ENCODE peak calls at places on chromosomes 11 and 22, in seven cellular contexts. T is GM12891, Y is H1, D is K562, B is GM12878, U is SK-N-SH, P is HepG2. M is an unnamed sample.
A peak's percentile ranks its signal among the peaks of the same experiment; 100 is the strongest.

GRCh38 chr11:614583-615452 is 932 bp downstream of the IRF7 start:
- DNase-seq in Y (no peak), B (no peak), U (no peak), P (no peak), T (no peak), D (no peak), M (no peak)

GRCh38 chr11:14327105-14327504 is 31.9 kb downstream of the RRAS2 start:
- DNase-seq in U (no peak), Y (no peak), D (no peak), T (no peak), B (no peak), P (no peak), M (no peak)

GRCh38 chr11:84390441-84391078 is 1104.4 kb upstream of the CCDC90B start:
- DNase-seq in B (no peak), T (no peak), Y (no peak), D (no peak), U (no peak), P (no peak), M (no peak)

GRCh38 chr22:39475902-39476301 is 19.1 kb downstream of the MGAT3 start:
- DNase-seq in B (no peak), D (no peak), T (no peak), U (no peak), P (no peak), Y (no peak), M (no peak)

GRCh38 chr11:131829725-131830124 is 459.3 kb downstream of the NTM start:
- DNase-seq in P (no peak), T (no peak), B (no peak), Y (no peak), U (no peak), D (no peak), M (no peak)

GRCh38 chr11:76694664-76695063 is 24.1 kb upstream of the LRRC32 start:
- DNase-seq in D (no peak), P (no peak), B (no peak), T (no peak), U (no peak), Y (no peak), M (no peak)

GRCh38 chr11:78753297-78753696 is 178.6 kb upstream of the NARS2 start:
- DNase-seq in P (no peak), U (no peak), Y (no peak), T (no peak), D (no peak), B (no peak), M (no peak)

GRCh38 chr11:75492181-75492820 is 33.4 kb downstream of the GDPD5 start:
- DNase-seq in U (no peak), D (peak; percentile 42), T (peak; percentile 50), Y (peak; percentile 21), B (no peak), P (no peak), M (peak; percentile 54)

GRCh38 chr22:29716814-29717213 is 3.0 kb upstream of the CABP7 start:
- DNase-seq in T (no peak), B (no peak), D (peak; percentile 57), U (no peak), P (peak; percentile 84), Y (no peak), M (no peak)

GRCh38 chr11:45252134-45252856 is 33.8 kb downstream of the SYT13 start:
- DNase-seq in D (peak; percentile 78), P (peak; percentile 35), Y (peak; percentile 54), T (peak; percentile 45), U (peak; percentile 63), B (no peak), M (peak; percentile 57)

GRCh38 chr11:108754901-108755625 is 90.2 kb downstream of the DDX10 start:
- DNase-seq in D (no peak), Y (no peak), T (no peak), B (no peak), P (no peak), U (no peak), M (no peak)

GRCh38 chr11:33103836-33104235 is 57.4 kb downstream of the CSTF3 start:
- DNase-seq in B (no peak), U (no peak), Y (no peak), P (no peak), D (no peak), T (no peak), M (no peak)

GRCh38 chr11:102886999-102887398 is 12.2 kb upstream of the MMP12 start:
- DNase-seq in Y (no peak), B (no peak), D (no peak), U (no peak), T (no peak), P (no peak), M (no peak)

GRCh38 chr22:45787770-45788169 is 116.1 kb downstream of the ATXN10 start:
- DNase-seq in T (no peak), U (no peak), P (no peak), Y (no peak), B (no peak), D (no peak), M (no peak)
- TF ChIP-seq POLR2AphosphoS5 in T (no peak), U (no peak), P (no peak), Y (no peak), B (no peak), D (no peak), M (no peak)

DNA sequence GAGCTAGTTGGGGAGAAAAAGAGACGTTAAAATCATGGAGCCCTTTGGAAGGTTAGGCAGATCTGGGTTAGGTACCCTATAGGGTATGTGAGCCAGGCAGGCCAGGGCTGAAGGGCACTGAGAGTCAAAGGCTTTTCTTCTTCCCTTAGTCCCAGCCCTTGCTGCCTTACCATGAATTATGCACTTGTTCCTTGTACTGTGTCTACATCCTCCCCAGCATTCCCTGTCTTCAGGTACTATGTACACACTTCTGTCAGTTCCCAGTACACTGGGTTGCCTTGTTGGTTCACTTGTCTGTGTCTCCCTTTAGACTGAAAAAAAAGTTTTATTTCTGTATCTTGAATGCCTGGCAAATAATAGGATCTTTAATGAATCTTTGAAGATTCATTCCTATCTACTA is 16.9 kb downstream of the RNF185 start:
- DNase-seq in B (no peak), D (no peak), U (no peak), T (no peak), P (no peak), Y (no peak), M (no peak)
- TF ChIP-seq TAF1 in B (no peak), D (no peak), U (no peak), T (no peak), P (no peak), Y (no peak), M (no peak)

DNA sequence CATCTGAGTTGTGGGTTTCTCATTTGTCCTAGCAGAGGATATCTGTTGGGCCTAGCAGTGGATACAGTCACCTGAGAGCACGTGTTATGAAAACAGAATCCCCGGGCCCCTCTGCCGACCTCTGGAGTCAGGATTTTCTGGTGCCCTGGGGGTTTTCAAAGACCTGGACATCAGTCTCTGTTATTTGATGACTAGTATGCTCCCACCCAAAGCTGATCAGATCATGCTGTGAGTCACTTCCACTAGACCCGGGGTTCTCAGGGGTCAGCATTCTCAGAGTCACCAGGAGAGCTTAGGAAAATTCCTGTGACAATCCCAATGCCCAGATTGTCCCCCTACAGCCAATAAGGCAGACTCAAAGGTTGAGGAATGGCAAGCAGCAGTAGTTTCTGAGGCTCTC is 38.7 kb downstream of the KCNJ1 start:
- DNase-seq in D (no peak), B (no peak), P (no peak), T (no peak), Y (no peak), U (no peak), M (no peak)
- TF ChIP-seq POLR2AphosphoS5 in D (no peak), B (no peak), P (no peak), T (no peak), Y (no peak), U (no peak), M (no peak)

GRCh38 chr11:65133724-65134123 is 595 bp downstream of the SYVN1 start:
- DNase-seq in B (no peak), T (no peak), P (no peak), U (no peak), Y (no peak), D (no peak), M (no peak)
- TF ChIP-seq TAF1 in B (no peak), T (no peak), P (no peak), U (no peak), Y (no peak), D (no peak), M (no peak)

GRCh38 chr11:63417174-63417852 is 47.7 kb downstream of the SLC22A9 start:
- DNase-seq in D (no peak), Y (no peak), U (no peak), B (no peak), P (no peak), T (no peak), M (no peak)
- TF ChIP-seq POLR2AphosphoS5 in D (no peak), Y (no peak), U (no peak), B (no peak), P (no peak), T (no peak), M (no peak)

M was measured in GM12892.